ENCODE peak calls at places on chromosomes 12 and 14, in eight cellular contexts. One of them, this sample, is unnamed.

GRCh38 chr12:94603434-94604068 is 46.8 kb downstream of the TMCC3 start:
- DNase-seq in IMR-90: no peak
- DNase-seq in K562: peak; percentile 51
- DNase-seq in thyroid gland: no peak
- DNase-seq in upper lobe of left lung: no peak
- DNase-seq in stomach: peak; percentile 76
- DNase-seq in Peyer's patch: peak; percentile 55
- DNase-seq in adrenal gland: no peak
- DNase-seq in this sample: no peak

GRCh38 chr12:132256646-132257045 is 72.7 kb downstream of the GALNT9 start:
- DNase-seq in IMR-90: no peak
- DNase-seq in K562: no peak
- DNase-seq in thyroid gland: no peak
- DNase-seq in upper lobe of left lung: no peak
- DNase-seq in stomach: no peak
- DNase-seq in Peyer's patch: no peak
- DNase-seq in adrenal gland: no peak
- DNase-seq in this sample: no peak

GRCh38 chr12:47121146-47121545 is 41.4 kb upstream of the AMIGO2 start:
- DNase-seq in IMR-90: peak; percentile 48
- DNase-seq in K562: no peak
- DNase-seq in thyroid gland: no peak
- DNase-seq in upper lobe of left lung: no peak
- DNase-seq in stomach: no peak
- DNase-seq in Peyer's patch: no peak
- DNase-seq in adrenal gland: no peak
- DNase-seq in this sample: no peak

GRCh38 chr14:92486881-92487280 is 26.7 kb upstream of the RIN3 start:
- DNase-seq in IMR-90: peak; percentile 66
- DNase-seq in K562: no peak
- DNase-seq in thyroid gland: no peak
- DNase-seq in upper lobe of left lung: no peak
- DNase-seq in stomach: no peak
- DNase-seq in Peyer's patch: no peak
- DNase-seq in adrenal gland: no peak
- DNase-seq in this sample: no peak

GRCh38 chr14:74429221-74429691 is 3.2 kb upstream of the SYNDIG1L start:
- DNase-seq in IMR-90: no peak
- DNase-seq in K562: no peak
- DNase-seq in thyroid gland: no peak
- DNase-seq in upper lobe of left lung: no peak
- DNase-seq in stomach: no peak
- DNase-seq in Peyer's patch: no peak
- DNase-seq in adrenal gland: no peak
- DNase-seq in this sample: no peak

GRCh38 chr12:46916796-46917419 is 91.1 kb upstream of the SLC38A4 start:
- DNase-seq in IMR-90: peak; percentile 33
- DNase-seq in K562: no peak
- DNase-seq in thyroid gland: no peak
- DNase-seq in upper lobe of left lung: peak; percentile 10
- DNase-seq in stomach: no peak
- DNase-seq in Peyer's patch: no peak
- DNase-seq in adrenal gland: no peak
- DNase-seq in this sample: no peak

GRCh38 chr12:67070604-67071003 is 198.6 kb upstream of the CAND1 start:
- DNase-seq in IMR-90: no peak
- DNase-seq in K562: no peak
- DNase-seq in thyroid gland: no peak
- DNase-seq in upper lobe of left lung: no peak
- DNase-seq in stomach: no peak
- DNase-seq in Peyer's patch: no peak
- DNase-seq in adrenal gland: no peak
- DNase-seq in this sample: no peak

GRCh38 chr14:77980475-77981321 is 180.8 kb downstream of the ADCK1 start:
- DNase-seq in IMR-90: no peak
- DNase-seq in K562: no peak
- DNase-seq in thyroid gland: peak; percentile 93
- DNase-seq in upper lobe of left lung: peak; percentile 88
- DNase-seq in stomach: peak; percentile 83
- DNase-seq in Peyer's patch: no peak
- DNase-seq in adrenal gland: peak; percentile 52
- DNase-seq in this sample: peak; percentile 46

GRCh38 chr14:96042218-96042930 is 3.2 kb downstream of the C14orf132 start:
- DNase-seq in IMR-90: peak; percentile 69
- DNase-seq in K562: no peak
- DNase-seq in thyroid gland: no peak
- DNase-seq in upper lobe of left lung: no peak
- DNase-seq in stomach: no peak
- DNase-seq in Peyer's patch: no peak
- DNase-seq in adrenal gland: no peak
- DNase-seq in this sample: no peak

GRCh38 chr12:41917827-41918445 is 226.7 kb downstream of the GXYLT1 start:
- DNase-seq in IMR-90: no peak
- DNase-seq in K562: no peak
- DNase-seq in thyroid gland: no peak
- DNase-seq in upper lobe of left lung: no peak
- DNase-seq in stomach: no peak
- DNase-seq in Peyer's patch: no peak
- DNase-seq in adrenal gland: peak; percentile 19
- DNase-seq in this sample: no peak

GRCh38 chr14:51652168-51653095 is 722 bp downstream of the FRMD6 start:
- DNase-seq in IMR-90: no peak
- DNase-seq in K562: peak; percentile 11
- DNase-seq in thyroid gland: peak; percentile 60
- DNase-seq in upper lobe of left lung: peak; percentile 92
- DNase-seq in stomach: peak; percentile 38
- DNase-seq in Peyer's patch: peak; percentile 17
- DNase-seq in adrenal gland: peak; percentile 55
- DNase-seq in this sample: peak; percentile 43

GRCh38 chr14:51651388-51652167 is at the start of gene FRMD6:
- DNase-seq in IMR-90: peak; percentile 90
- DNase-seq in K562: peak; percentile 88
- DNase-seq in thyroid gland: peak; percentile 85
- DNase-seq in upper lobe of left lung: peak; percentile 96
- DNase-seq in stomach: peak; percentile 76
- DNase-seq in Peyer's patch: peak; percentile 55
- DNase-seq in adrenal gland: peak; percentile 87
- DNase-seq in this sample: peak; percentile 93

GRCh38 chr14:51653096-51653814 is 1.5 kb downstream of the FRMD6 start:
- DNase-seq in IMR-90: peak; percentile 60
- DNase-seq in K562: no peak
- DNase-seq in thyroid gland: no peak
- DNase-seq in upper lobe of left lung: no peak
- DNase-seq in stomach: no peak
- DNase-seq in Peyer's patch: no peak
- DNase-seq in adrenal gland: no peak
- DNase-seq in this sample: no peak

GRCh38 chr14:51653855-51654548 is 2.3 kb downstream of the FRMD6 start:
- DNase-seq in IMR-90: peak; percentile 31
- DNase-seq in K562: no peak
- DNase-seq in thyroid gland: no peak
- DNase-seq in upper lobe of left lung: no peak
- DNase-seq in stomach: no peak
- DNase-seq in Peyer's patch: no peak
- DNase-seq in adrenal gland: no peak
- DNase-seq in this sample: no peak

GRCh38 chr14:51654549-51654879 is 2.8 kb downstream of the FRMD6 start:
- DNase-seq in IMR-90: no peak
- DNase-seq in K562: no peak
- DNase-seq in thyroid gland: no peak
- DNase-seq in upper lobe of left lung: no peak
- DNase-seq in stomach: no peak
- DNase-seq in Peyer's patch: no peak
- DNase-seq in adrenal gland: no peak
- DNase-seq in this sample: no peak
- H3K4me3 ChIP-seq in IMR-90: peak overlapping the region; percentile 79
- H3K4me3 ChIP-seq in K562: no peak overlapping the region
- H3K4me3 ChIP-seq in thyroid gland: no peak overlapping the region
- H3K4me3 ChIP-seq in upper lobe of left lung: no peak overlapping the region
- H3K4me3 ChIP-seq in stomach: no peak overlapping the region
- H3K4me3 ChIP-seq in Peyer's patch: no peak overlapping the region
- H3K4me3 ChIP-seq in adrenal gland: no peak overlapping the region
- H3K4me3 ChIP-seq in this sample: peak overlapping the region; percentile 92

DNA sequence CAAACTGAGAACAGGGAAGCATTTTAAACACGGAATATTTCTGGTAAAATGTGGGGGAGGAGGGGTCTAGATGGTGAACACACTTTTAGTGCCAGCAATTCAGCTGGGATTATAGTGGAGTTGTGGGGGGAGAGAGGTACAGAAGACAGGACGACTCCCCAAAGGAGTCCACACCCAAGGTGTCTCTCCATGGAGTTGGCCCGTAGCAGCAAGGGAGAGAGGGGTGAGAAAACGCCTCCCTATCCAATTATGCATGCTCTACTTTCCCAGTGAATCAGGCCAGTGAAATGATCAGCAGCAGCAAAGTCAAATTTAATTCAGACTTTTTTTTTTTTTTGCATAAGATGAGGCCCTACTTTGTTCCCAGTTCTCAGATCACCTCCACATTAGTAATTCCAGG is 38.6 kb downstream of the BTG1 start:
- DNase-seq in IMR-90: no peak
- DNase-seq in K562: no peak
- DNase-seq in thyroid gland: no peak
- DNase-seq in upper lobe of left lung: no peak
- DNase-seq in stomach: no peak
- DNase-seq in Peyer's patch: no peak
- DNase-seq in adrenal gland: no peak
- DNase-seq in this sample: no peak
- H3K4me1 ChIP-seq in IMR-90: peaks cover 12% of the 10 kb centered on the region
- H3K4me1 ChIP-seq in K562: peaks cover 38% of the 10 kb centered on the region
- H3K4me1 ChIP-seq in thyroid gland: no peaks in the 10 kb centered on the region
- H3K4me1 ChIP-seq in upper lobe of left lung: peaks cover 41% of the 10 kb centered on the region
- H3K4me1 ChIP-seq in stomach: peaks cover 8% of the 10 kb centered on the region
- H3K4me1 ChIP-seq in Peyer's patch: no peaks in the 10 kb centered on the region
- H3K4me1 ChIP-seq in adrenal gland: peaks cover 22% of the 10 kb centered on the region
- H3K4me1 ChIP-seq in this sample: no peaks in the 10 kb centered on the region

DNA sequence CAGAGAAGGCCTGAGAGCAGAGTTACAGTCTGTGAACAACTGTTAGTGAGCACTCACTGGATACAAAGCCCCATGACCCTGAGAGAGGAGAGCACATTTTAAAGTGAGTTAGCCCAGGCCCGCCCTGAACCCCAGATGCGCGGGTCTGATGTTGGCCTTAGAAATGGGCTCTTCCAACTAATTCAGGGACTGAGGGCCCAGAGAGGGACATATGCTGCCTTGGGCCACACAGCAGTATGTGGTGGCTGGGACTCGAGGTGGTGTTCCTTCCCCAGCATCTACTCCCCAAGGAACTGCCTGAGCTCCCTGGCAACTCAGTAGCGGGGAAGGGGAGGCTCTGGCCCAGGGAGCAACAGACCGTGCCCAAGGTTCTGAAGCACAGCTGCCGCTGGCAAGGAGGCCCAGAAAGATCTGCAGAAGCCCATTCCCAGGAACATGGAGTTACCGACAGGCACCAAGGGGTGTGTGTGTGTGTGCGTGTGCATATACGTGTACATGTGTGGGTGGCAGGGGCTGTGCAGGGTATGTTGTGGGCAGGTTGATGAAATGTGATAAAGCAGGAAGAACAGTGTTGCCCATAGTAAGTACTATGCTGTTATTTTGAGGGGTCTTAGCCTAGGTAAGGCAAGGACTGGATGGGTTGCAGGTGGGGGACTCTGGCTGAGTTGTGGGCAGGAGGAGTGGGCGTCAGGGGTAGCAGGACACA is 40.5 kb downstream of the KRT80 start:
- DNase-seq in IMR-90: no peak
- DNase-seq in K562: no peak
- DNase-seq in thyroid gland: peak; percentile 64
- DNase-seq in upper lobe of left lung: no peak
- DNase-seq in stomach: no peak
- DNase-seq in Peyer's patch: no peak
- DNase-seq in adrenal gland: no peak
- DNase-seq in this sample: no peak
- TF ChIP-seq POLR2A in IMR-90: no peak
- TF ChIP-seq POLR2A in K562: no peak
- TF ChIP-seq POLR2A in thyroid gland: no peak
- TF ChIP-seq POLR2A in upper lobe of left lung: no peak
- TF ChIP-seq POLR2A in stomach: no peak
- TF ChIP-seq POLR2A in Peyer's patch: no peak
- TF ChIP-seq POLR2A in adrenal gland: no peak
- TF ChIP-seq POLR2A in this sample: no peak

DNA sequence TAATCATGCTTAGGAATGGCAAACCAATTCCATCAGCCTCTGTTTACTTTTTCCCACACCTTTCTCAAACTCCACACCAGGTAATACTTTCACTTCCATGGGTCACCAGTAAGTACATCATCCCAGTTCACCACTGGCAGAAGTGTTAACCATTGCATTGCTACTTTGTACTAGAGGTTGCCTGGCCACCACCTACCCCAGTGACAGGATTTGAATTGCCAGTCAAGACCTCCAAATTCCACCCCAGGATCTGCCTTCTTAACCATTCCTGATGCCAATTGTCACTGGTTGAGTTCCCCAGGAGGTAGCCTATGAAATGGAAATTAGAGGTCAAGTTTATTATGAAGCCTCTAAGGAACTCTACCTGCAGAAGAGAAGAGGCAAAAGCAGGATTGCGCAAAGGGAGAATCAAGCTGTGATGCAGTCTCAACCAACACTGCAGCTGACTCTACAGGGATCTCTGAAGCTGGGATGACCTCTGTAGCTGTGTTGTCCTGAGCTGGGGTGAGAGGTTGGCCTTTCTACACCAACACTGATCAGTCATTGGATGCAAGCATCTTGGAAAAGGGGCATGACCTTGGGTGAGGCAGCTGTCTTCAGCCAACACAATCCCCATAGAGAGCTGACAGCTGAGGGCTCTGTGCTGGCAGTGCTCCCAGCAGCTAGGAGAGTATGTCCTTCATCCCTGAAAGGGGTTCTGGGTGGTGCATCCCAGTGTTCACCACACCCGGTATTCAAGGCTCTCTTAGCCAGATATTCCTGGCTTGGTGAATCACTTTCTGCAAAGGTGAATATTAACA is 37.0 kb upstream of the HMGA2 start:
- DNase-seq in IMR-90: no peak
- DNase-seq in K562: no peak
- DNase-seq in thyroid gland: no peak
- DNase-seq in upper lobe of left lung: no peak
- DNase-seq in stomach: no peak
- DNase-seq in Peyer's patch: no peak
- DNase-seq in adrenal gland: no peak
- DNase-seq in this sample: peak; percentile 18
- H3K4me3 ChIP-seq in IMR-90: no peak overlapping the region
- H3K4me3 ChIP-seq in K562: no peak overlapping the region
- H3K4me3 ChIP-seq in thyroid gland: no peak overlapping the region
- H3K4me3 ChIP-seq in upper lobe of left lung: no peak overlapping the region
- H3K4me3 ChIP-seq in stomach: no peak overlapping the region
- H3K4me3 ChIP-seq in Peyer's patch: no peak overlapping the region
- H3K4me3 ChIP-seq in adrenal gland: no peak overlapping the region
- H3K4me3 ChIP-seq in this sample: no peak overlapping the region

DNA sequence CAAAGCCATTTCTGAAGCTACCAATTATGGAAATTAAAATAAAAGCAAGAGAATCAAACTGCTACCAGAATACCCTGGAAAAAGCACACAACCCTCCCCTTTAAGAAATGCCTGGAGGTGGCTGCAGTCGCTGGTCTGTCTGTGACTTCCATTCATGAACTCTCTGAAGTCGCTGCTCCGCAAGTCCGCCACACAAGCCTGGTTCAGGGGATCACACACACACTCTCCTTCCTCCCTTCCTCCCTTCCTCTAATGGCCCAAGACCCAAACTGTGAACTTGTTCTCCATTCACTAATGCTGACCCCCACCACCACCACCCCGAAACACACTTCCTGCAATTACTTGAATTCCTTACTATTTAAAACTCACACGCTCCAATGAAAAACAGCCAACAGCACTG is 974 bp upstream of the LMO3 start:
- DNase-seq in IMR-90: no peak
- DNase-seq in K562: no peak
- DNase-seq in thyroid gland: peak; percentile 55
- DNase-seq in upper lobe of left lung: no peak
- DNase-seq in stomach: no peak
- DNase-seq in Peyer's patch: no peak
- DNase-seq in adrenal gland: no peak
- DNase-seq in this sample: no peak
- H3K4me1 ChIP-seq in IMR-90: peaks cover 2% of the 10 kb centered on the region
- H3K4me1 ChIP-seq in K562: no peaks in the 10 kb centered on the region
- H3K4me1 ChIP-seq in thyroid gland: peaks cover 15% of the 10 kb centered on the region
- H3K4me1 ChIP-seq in upper lobe of left lung: no peaks in the 10 kb centered on the region
- H3K4me1 ChIP-seq in stomach: peaks cover 29% of the 10 kb centered on the region
- H3K4me1 ChIP-seq in Peyer's patch: no peaks in the 10 kb centered on the region
- H3K4me1 ChIP-seq in adrenal gland: peaks cover 12% of the 10 kb centered on the region
- H3K4me1 ChIP-seq in this sample: no peaks in the 10 kb centered on the region

This sample was measured in heart left ventricle.